ENCODE peak calls at places on chromosomes 7 and 10, in four cellular contexts. Q, B, P and M are unnamed samples.

GRCh38 chr10:132546567-132547420 is 9.2 kb downstream of the INPP5A start:
- DNase-seq in P (no peak), Q (peak; percentile 45), B (peak; percentile 60), M (no peak)

GRCh38 chr7:99460651-99461050 is 5.3 kb downstream of the ATP5MF start:
- DNase-seq in P (no peak), B (no peak), Q (no peak), M (no peak)

GRCh38 chr10:24723386-24723787 is 300 bp downstream of the ARHGAP21 start:
- DNase-seq in Q (no peak), B (peak; percentile 66), P (no peak), M (no peak)

GRCh38 chr7:105876964-105877601 is 684 bp upstream of the ATXN7L1 start:
- DNase-seq in P (peak; percentile 68), B (peak; percentile 80), Q (peak; percentile 65), M (no peak)

GRCh38 chr7:108329514-108329913 is 126.7 kb downstream of the NRCAM start:
- DNase-seq in Q (no peak), P (no peak), B (no peak), M (no peak)

GRCh38 chr7:69962077-69962855 is 364.0 kb downstream of the AUTS2 start:
- DNase-seq in Q (peak; percentile 59), B (no peak), P (no peak), M (no peak)

GRCh38 chr7:40697653-40698052 is 562.8 kb downstream of the SUGCT start:
- DNase-seq in P (no peak), B (no peak), Q (no peak), M (no peak)

GRCh38 chr7:144738708-144739314 is 97.0 kb downstream of the TPK1 start:
- DNase-seq in P (peak; percentile 26), Q (no peak), B (no peak), M (no peak)

GRCh38 chr7:151987748-151988529 is 31.7 kb downstream of the GALNTL5 start:
- DNase-seq in P (no peak), Q (peak; percentile 54), B (no peak), M (no peak)

GRCh38 chr10:71852335-71852937 is 1.4 kb upstream of the PSAP start:
- DNase-seq in B (peak; percentile 82), Q (no peak), P (no peak), M (no peak)

GRCh38 chr7:149715476-149715875 is 57.9 kb downstream of the ZNF467 start:
- DNase-seq in B (peak; percentile 65), Q (no peak), P (no peak), M (no peak)

GRCh38 chr7:73703225-73703624 is 16.2 kb downstream of the STX1A start:
- DNase-seq in P (no peak), B (no peak), Q (no peak), M (no peak)
- H3K4me3 ChIP-seq in P (no peak overlapping the region), B (no peak overlapping the region), Q (no peak overlapping the region), M (no peak overlapping the region)

GRCh38 chr10:75020168-75020567 is 91.3 kb upstream of the SAMD8 start:
- DNase-seq in P (no peak), B (no peak), Q (no peak), M (no peak)

GRCh38 chr10:75018233-75018632 is 93.2 kb upstream of the SAMD8 start:
- DNase-seq in B (no peak), P (no peak), Q (no peak), M (no peak)

GRCh38 chr10:75016290-75016689 is 95.2 kb upstream of the SAMD8 start:
- DNase-seq in B (no peak), P (no peak), Q (no peak), M (no peak)

GRCh38 chr10:75019360-75019759 is 92.1 kb upstream of the SAMD8 start:
- DNase-seq in B (no peak), P (no peak), Q (no peak), M (no peak)

DNA sequence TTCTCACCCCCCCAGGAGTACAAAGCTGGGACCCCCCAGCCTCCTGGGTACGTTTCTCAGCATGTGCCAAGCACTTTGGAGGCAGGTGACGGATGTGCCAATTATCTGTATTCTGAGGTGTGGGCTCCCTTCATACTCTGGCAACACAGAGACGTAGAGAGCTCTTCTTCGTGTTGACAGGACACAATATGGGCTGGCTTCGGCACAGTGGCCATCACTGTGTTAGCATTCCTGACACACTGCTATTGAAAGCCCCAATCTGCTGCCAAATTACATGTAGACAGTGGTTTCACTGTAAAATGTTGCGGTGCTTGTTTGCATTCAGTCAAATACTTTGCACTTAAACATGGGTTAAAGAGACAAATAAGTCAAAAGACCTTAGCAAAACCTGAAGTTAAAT is 92.6 kb upstream of the SAMD8 start:
- DNase-seq in P (no peak), B (no peak), Q (no peak), M (no peak)
- H3K27ac ChIP-seq in P (no peak overlapping the region), B (no peak overlapping the region), Q (no peak overlapping the region), M (no peak overlapping the region)

GRCh38 chr10:100998183-100998990 is 1.2 kb upstream of the LZTS2 start:
- DNase-seq in B (peak; percentile 94), P (peak; percentile 95), Q (peak; percentile 92), M (peak; percentile 87)

GRCh38 chr10:100997364-100998182 is 2.0 kb upstream of the LZTS2 start:
- DNase-seq in B (peak; percentile 91), P (peak; percentile 90), Q (peak; percentile 92), M (peak; percentile 86)

GRCh38 chr10:101000602-101000991 is 989 bp downstream of the LZTS2 start:
- DNase-seq in Q (no peak), B (peak; percentile 64), P (no peak), M (no peak)

GRCh38 chr10:100999742-101000601 is at the start of gene LZTS2:
- DNase-seq in P (no peak), Q (no peak), B (peak; percentile 74), M (no peak)

DNA sequence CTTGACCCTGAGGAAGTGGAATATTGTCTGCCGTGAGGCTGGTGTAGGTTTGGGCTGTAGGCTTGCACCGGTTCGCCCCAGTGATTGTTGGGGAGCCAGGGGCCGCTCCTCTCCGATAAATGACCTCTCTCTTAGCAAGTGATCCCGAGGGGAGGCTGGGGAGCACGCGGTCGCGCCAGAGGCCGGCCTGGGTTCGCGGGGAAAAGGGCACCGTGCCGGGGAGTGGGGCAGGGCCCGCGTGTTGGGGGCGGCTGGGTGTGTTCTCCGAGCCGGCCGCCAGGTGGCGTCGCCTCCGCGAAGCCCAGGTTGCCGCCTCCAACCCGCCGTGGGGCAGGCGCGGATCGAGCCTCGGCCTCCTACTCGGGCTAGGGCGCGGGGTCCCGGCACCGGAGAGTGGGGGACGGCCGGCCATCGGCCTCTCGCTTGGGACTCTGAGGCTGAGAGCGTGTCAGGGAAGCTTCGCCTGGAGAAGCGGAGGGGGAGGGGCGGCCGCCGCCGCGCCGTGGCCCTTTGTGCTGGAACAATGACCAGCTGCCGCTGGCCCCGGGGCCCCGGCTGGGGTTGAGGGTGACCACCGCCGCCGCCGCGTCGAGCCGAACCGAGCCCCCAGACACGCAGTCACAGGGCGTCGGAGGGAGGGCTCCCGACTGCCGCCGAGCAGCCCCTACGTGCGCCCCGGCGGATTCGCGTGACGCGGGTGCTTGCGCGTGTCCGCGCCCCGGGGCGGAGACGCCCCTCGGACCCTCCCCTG is 442 bp upstream of the LZTS2 start:
- DNase-seq in B (peak; percentile 93), Q (peak; percentile 93), P (peak; percentile 79), M (peak; percentile 78)
- TF ChIP-seq CTCF in B (peak; percentile 97), Q (peak; percentile 98), P (peak; percentile 92), M (peak; percentile 90)

DNA sequence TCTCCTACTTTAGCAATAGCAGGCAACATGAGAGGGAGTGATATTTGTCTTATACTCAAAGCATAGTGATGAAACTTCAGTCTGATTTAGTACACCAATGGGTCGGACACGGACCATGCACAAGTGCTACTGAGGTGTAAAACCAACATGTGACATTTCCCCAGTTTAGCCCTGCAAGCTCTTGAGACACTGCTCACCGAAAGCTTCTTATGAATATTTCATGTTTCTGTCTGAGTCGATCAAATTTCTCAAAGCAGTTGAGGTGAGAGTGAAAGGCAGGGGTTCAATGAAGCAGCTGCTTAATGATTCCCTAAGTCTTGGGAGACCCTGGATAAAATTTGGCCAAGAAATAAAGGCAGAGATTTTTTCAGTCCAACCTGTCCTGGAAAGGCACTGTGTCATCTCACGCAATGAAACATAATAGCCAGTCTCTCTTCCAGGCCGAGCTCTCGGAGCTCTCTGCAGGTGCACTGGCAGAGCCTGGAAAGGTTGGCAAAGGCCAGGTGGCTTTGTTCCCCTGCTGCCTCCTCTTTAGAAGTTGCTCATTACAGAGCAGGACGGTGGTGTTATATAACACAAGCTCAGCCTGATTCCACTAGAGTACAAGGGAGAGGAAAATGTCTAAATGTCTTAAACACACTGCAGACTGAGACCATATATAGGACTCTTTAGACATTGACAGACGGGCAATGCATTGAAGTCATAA is 33.9 kb upstream of the XPNPEP1 start:
- DNase-seq in Q (no peak), B (no peak), P (no peak), M (peak; percentile 19)
- H3K4me3 ChIP-seq in Q (no peak overlapping the region), B (no peak overlapping the region), P (no peak overlapping the region), M (no peak overlapping the region)

DNA sequence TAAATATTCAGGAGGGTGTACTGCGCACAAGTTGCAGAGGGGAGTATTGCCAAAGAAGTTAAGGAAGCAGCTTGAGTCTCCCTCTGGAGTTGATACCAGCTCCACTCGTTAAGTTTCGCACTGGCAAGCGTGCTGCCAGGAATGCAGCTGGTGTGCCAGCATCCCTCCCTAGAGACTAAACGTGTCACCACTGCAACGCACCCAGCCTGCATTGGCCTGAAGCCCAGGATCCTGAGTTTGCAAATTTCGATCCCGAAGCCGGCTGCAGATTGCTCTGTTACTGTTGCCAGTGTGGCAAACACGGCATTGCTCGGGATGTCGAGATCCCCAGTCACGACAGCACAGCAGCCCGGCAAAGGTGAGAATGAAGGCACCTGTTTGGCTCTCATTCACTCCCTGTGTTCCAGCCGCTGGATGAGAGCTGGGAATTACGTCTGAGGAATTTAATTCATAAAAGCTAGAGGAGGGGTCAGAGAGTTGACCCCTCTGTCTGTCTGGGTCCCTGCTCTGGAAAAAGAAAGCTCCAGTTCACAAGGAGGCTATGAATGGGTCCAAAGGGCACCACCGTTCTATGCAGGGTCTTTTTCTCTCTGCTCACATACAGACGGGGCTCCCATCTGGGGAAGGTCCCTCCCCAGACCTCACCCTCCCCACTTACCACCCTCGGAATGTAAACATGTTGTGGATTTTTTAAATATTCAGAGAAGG is 61.0 kb downstream of the NRP1 start:
- DNase-seq in Q (peak; percentile 92), P (no peak), B (peak; percentile 94), M (peak; percentile 61)
- H3K27ac ChIP-seq in Q (peak overlapping the region; percentile 88), P (no peak overlapping the region), B (peak overlapping the region; percentile 77), M (peak overlapping the region; percentile 79)

DNA sequence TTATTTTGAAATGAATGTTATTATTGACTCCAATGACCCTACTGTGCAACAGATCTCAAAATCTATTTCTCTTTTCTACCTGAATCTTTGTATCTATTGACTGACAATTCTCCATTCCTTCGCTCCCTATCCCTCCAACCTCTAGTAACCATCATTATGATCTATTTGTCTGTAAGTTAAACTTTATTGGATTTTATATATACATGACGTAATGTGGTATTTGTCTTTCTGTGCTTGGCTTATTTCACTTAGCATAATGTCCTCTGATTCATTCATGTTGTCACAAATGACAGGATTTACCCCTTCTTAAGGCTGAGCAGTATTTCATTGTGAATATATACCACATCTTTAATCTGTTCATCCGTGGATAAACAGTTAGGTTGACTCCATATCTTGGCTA is 200.4 kb upstream of the SORCS1 start:
- DNase-seq in P (no peak), B (no peak), Q (no peak), M (no peak)
- TF ChIP-seq CTCF in P (no peak), B (no peak), Q (no peak), M (no peak)

GRCh38 chr10:121578965-121579364 is 19.3 kb downstream of the FGFR2 start:
- DNase-seq in Q (no peak), B (no peak), P (no peak), M (no peak)
- H3K4me3 ChIP-seq in Q (no peak overlapping the region), B (no peak overlapping the region), P (no peak overlapping the region), M (no peak overlapping the region)